ENCODE peak calls at places on chromosomes 2 and 18, in seven cellular contexts. One of them, this sample, is unnamed.

GRCh38 chr2:100675855-100676254 is 113.1 kb downstream of the PDCL3 start:
- DNase-seq in fibroblast of pulmonary artery: no peak
- DNase-seq in body of pancreas: no peak
- DNase-seq in coronary artery: peak; percentile 35
- DNase-seq in hepatocyte: no peak
- DNase-seq in HFFc6: no peak
- DNase-seq in fibroblast of mammary gland: no peak
- DNase-seq in this sample: no peak

GRCh38 chr2:36088716-36089328 is 266.8 kb upstream of the CRIM1 start:
- DNase-seq in fibroblast of pulmonary artery: no peak
- DNase-seq in body of pancreas: peak; percentile 15
- DNase-seq in coronary artery: no peak
- DNase-seq in hepatocyte: no peak
- DNase-seq in HFFc6: no peak
- DNase-seq in fibroblast of mammary gland: no peak
- DNase-seq in this sample: no peak

GRCh38 chr18:9741821-9742541 is 33.9 kb downstream of the RAB31 start:
- DNase-seq in fibroblast of pulmonary artery: peak; percentile 40
- DNase-seq in body of pancreas: no peak
- DNase-seq in coronary artery: peak; percentile 77
- DNase-seq in hepatocyte: no peak
- DNase-seq in HFFc6: no peak
- DNase-seq in fibroblast of mammary gland: peak; percentile 68
- DNase-seq in this sample: peak; percentile 38

GRCh38 chr2:170235860-170236638 is 58.1 kb downstream of the MYO3B start:
- DNase-seq in fibroblast of pulmonary artery: peak; percentile 73
- DNase-seq in body of pancreas: no peak
- DNase-seq in coronary artery: no peak
- DNase-seq in hepatocyte: peak; percentile 76
- DNase-seq in HFFc6: peak; percentile 43
- DNase-seq in fibroblast of mammary gland: peak; percentile 72
- DNase-seq in this sample: peak; percentile 72

GRCh38 chr2:36277146-36277808 is 78.3 kb upstream of the CRIM1 start:
- DNase-seq in fibroblast of pulmonary artery: peak; percentile 85
- DNase-seq in body of pancreas: no peak
- DNase-seq in coronary artery: no peak
- DNase-seq in hepatocyte: no peak
- DNase-seq in HFFc6: peak; percentile 88
- DNase-seq in fibroblast of mammary gland: peak; percentile 84
- DNase-seq in this sample: peak; percentile 44

GRCh38 chr18:57243624-57244179 is 96.8 kb downstream of the BOD1L2 start:
- DNase-seq in fibroblast of pulmonary artery: no peak
- DNase-seq in body of pancreas: no peak
- DNase-seq in coronary artery: no peak
- DNase-seq in hepatocyte: peak; percentile 24
- DNase-seq in HFFc6: no peak
- DNase-seq in fibroblast of mammary gland: no peak
- DNase-seq in this sample: no peak

GRCh38 chr18:68429111-68429510 is 285.8 kb downstream of the TMX3 start:
- DNase-seq in fibroblast of pulmonary artery: no peak
- DNase-seq in body of pancreas: no peak
- DNase-seq in coronary artery: no peak
- DNase-seq in hepatocyte: no peak
- DNase-seq in HFFc6: no peak
- DNase-seq in fibroblast of mammary gland: no peak
- DNase-seq in this sample: no peak

GRCh38 chr2:217685255-217685605 is 317.6 kb downstream of the TNS1 start:
- DNase-seq in fibroblast of pulmonary artery: peak; percentile 84
- DNase-seq in body of pancreas: no peak
- DNase-seq in coronary artery: peak; percentile 85
- DNase-seq in hepatocyte: peak; percentile 92
- DNase-seq in HFFc6: peak; percentile 94
- DNase-seq in fibroblast of mammary gland: peak; percentile 93
- DNase-seq in this sample: no peak

GRCh38 chr2:239605976-239606375 is 205.2 kb upstream of the HDAC4 start:
- DNase-seq in fibroblast of pulmonary artery: no peak
- DNase-seq in body of pancreas: no peak
- DNase-seq in coronary artery: no peak
- DNase-seq in hepatocyte: no peak
- DNase-seq in HFFc6: no peak
- DNase-seq in fibroblast of mammary gland: no peak
- DNase-seq in this sample: no peak

GRCh38 chr2:236343400-236344161 is 79.4 kb upstream of the ASB18 start:
- DNase-seq in fibroblast of pulmonary artery: peak; percentile 85
- DNase-seq in body of pancreas: peak; percentile 70
- DNase-seq in coronary artery: no peak
- DNase-seq in hepatocyte: peak; percentile 82
- DNase-seq in HFFc6: peak; percentile 75
- DNase-seq in fibroblast of mammary gland: peak; percentile 75
- DNase-seq in this sample: peak; percentile 65

GRCh38 chr2:236073867-236074655 is 94.1 kb downstream of the GBX2 start:
- DNase-seq in fibroblast of pulmonary artery: no peak
- DNase-seq in body of pancreas: no peak
- DNase-seq in coronary artery: no peak
- DNase-seq in hepatocyte: no peak
- DNase-seq in HFFc6: no peak
- DNase-seq in fibroblast of mammary gland: no peak
- DNase-seq in this sample: no peak

GRCh38 chr18:12597775-12598174 is 60.1 kb downstream of the SPIRE1 start:
- DNase-seq in fibroblast of pulmonary artery: peak; percentile 88
- DNase-seq in body of pancreas: peak; percentile 68
- DNase-seq in coronary artery: peak; percentile 73
- DNase-seq in hepatocyte: peak; percentile 47
- DNase-seq in HFFc6: peak; percentile 85
- DNase-seq in fibroblast of mammary gland: peak; percentile 81
- DNase-seq in this sample: peak; percentile 79

GRCh38 chr2:134455426-134455825 is 201.6 kb downstream of the MGAT5 start:
- DNase-seq in fibroblast of pulmonary artery: no peak
- DNase-seq in body of pancreas: no peak
- DNase-seq in coronary artery: peak; percentile 70
- DNase-seq in hepatocyte: no peak
- DNase-seq in HFFc6: no peak
- DNase-seq in fibroblast of mammary gland: no peak
- DNase-seq in this sample: no peak

GRCh38 chr2:74037379-74037860 is 52.7 kb downstream of the TET3 start:
- DNase-seq in fibroblast of pulmonary artery: peak; percentile 73
- DNase-seq in body of pancreas: no peak
- DNase-seq in coronary artery: no peak
- DNase-seq in hepatocyte: no peak
- DNase-seq in HFFc6: no peak
- DNase-seq in fibroblast of mammary gland: peak; percentile 20
- DNase-seq in this sample: no peak

GRCh38 chr2:55107428-55107827 is 57.2 kb upstream of the RTN4 start:
- DNase-seq in fibroblast of pulmonary artery: no peak
- DNase-seq in body of pancreas: no peak
- DNase-seq in coronary artery: no peak
- DNase-seq in hepatocyte: no peak
- DNase-seq in HFFc6: peak; percentile 42
- DNase-seq in fibroblast of mammary gland: peak; percentile 27
- DNase-seq in this sample: no peak

DNA sequence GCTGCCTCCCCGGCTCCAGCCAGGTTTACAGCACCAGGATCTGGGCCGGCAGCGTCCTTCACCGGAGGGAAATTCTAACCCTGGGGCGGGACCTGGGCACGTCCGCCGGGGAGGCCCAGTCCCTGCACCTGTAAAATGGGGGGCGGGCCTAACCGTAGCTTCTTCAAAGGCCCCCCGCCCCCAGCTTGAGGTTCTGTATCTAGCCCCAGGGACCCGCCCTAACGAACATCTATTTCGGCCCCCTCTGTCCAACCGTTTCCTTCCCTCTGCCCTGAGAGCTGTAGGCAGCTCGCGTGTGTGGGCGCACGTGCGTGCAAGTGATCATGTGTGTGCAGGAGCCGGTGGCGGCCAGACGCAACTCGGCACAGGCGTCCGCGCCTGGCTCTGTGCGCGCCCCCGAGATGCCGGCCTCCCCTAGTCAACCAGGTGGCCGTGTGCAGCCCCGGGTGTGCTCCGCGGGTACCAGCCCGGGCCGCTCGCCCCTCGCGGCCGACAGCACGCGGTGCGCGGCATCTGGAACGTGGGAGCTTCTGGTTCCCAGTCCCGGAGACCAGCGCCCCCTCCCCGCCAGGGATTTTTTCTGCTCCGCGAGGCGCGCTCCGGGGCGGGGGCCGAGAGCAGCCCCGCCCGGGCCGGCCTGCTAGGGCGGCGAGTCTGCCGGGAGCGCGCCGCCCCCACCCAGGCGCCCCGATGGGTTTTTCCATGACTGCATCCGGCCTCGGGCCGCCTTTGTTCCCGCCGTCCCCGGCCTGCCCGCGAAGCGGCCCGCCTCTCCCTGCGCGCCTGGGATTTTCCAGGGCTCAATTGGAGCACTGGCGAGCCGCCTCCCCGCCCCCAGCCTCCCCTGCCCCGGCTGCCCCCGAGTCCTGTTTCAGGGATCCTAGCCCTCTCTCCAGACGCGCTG is 21.2 kb downstream of the TEX44 start:
- DNase-seq in fibroblast of pulmonary artery: peak; percentile 82
- DNase-seq in body of pancreas: peak; percentile 80
- DNase-seq in coronary artery: peak; percentile 96
- DNase-seq in hepatocyte: peak; percentile 95
- DNase-seq in HFFc6: peak; percentile 68
- DNase-seq in fibroblast of mammary gland: peak; percentile 75
- DNase-seq in this sample: peak; percentile 93
- TF ChIP-seq CTCF in fibroblast of pulmonary artery: no peak
- TF ChIP-seq CTCF in body of pancreas: peak; percentile 25
- TF ChIP-seq CTCF in coronary artery: no peak
- TF ChIP-seq CTCF in hepatocyte: peak; percentile 30
- TF ChIP-seq CTCF in HFFc6: peak; percentile 74
- TF ChIP-seq CTCF in fibroblast of mammary gland: no peak
- TF ChIP-seq CTCF in this sample: peak; percentile 31

GRCh38 chr2:182650704-182651103 is 65.4 kb upstream of the DNAJC10 start:
- DNase-seq in fibroblast of pulmonary artery: peak; percentile 87
- DNase-seq in body of pancreas: no peak
- DNase-seq in coronary artery: no peak
- DNase-seq in hepatocyte: peak; percentile 23
- DNase-seq in HFFc6: peak; percentile 60
- DNase-seq in fibroblast of mammary gland: peak; percentile 79
- DNase-seq in this sample: peak; percentile 67

GRCh38 chr2:182647499-182647787 is 68.6 kb upstream of the DNAJC10 start:
- DNase-seq in fibroblast of pulmonary artery: no peak
- DNase-seq in body of pancreas: no peak
- DNase-seq in coronary artery: no peak
- DNase-seq in hepatocyte: no peak
- DNase-seq in HFFc6: no peak
- DNase-seq in fibroblast of mammary gland: no peak
- DNase-seq in this sample: no peak

GRCh38 chr2:182652326-182652725 is 63.7 kb upstream of the DNAJC10 start:
- DNase-seq in fibroblast of pulmonary artery: no peak
- DNase-seq in body of pancreas: no peak
- DNase-seq in coronary artery: no peak
- DNase-seq in hepatocyte: no peak
- DNase-seq in HFFc6: no peak
- DNase-seq in fibroblast of mammary gland: no peak
- DNase-seq in this sample: no peak

GRCh38 chr2:182646763-182647498 is 69.1 kb upstream of the DNAJC10 start:
- DNase-seq in fibroblast of pulmonary artery: no peak
- DNase-seq in body of pancreas: no peak
- DNase-seq in coronary artery: no peak
- DNase-seq in hepatocyte: no peak
- DNase-seq in HFFc6: no peak
- DNase-seq in fibroblast of mammary gland: no peak
- DNase-seq in this sample: no peak

GRCh38 chr2:182649316-182649715 is 66.7 kb upstream of the DNAJC10 start:
- DNase-seq in fibroblast of pulmonary artery: peak; percentile 71
- DNase-seq in body of pancreas: no peak
- DNase-seq in coronary artery: no peak
- DNase-seq in hepatocyte: peak; percentile 56
- DNase-seq in HFFc6: peak; percentile 15
- DNase-seq in fibroblast of mammary gland: peak; percentile 49
- DNase-seq in this sample: peak; percentile 49
- TF ChIP-seq CTCF in fibroblast of pulmonary artery: peak; percentile 67
- TF ChIP-seq CTCF in body of pancreas: peak; percentile 28
- TF ChIP-seq CTCF in coronary artery: peak; percentile 23
- TF ChIP-seq CTCF in hepatocyte: peak; percentile 72
- TF ChIP-seq CTCF in HFFc6: peak; percentile 77
- TF ChIP-seq CTCF in fibroblast of mammary gland: peak; percentile 60
- TF ChIP-seq CTCF in this sample: peak; percentile 34

DNA sequence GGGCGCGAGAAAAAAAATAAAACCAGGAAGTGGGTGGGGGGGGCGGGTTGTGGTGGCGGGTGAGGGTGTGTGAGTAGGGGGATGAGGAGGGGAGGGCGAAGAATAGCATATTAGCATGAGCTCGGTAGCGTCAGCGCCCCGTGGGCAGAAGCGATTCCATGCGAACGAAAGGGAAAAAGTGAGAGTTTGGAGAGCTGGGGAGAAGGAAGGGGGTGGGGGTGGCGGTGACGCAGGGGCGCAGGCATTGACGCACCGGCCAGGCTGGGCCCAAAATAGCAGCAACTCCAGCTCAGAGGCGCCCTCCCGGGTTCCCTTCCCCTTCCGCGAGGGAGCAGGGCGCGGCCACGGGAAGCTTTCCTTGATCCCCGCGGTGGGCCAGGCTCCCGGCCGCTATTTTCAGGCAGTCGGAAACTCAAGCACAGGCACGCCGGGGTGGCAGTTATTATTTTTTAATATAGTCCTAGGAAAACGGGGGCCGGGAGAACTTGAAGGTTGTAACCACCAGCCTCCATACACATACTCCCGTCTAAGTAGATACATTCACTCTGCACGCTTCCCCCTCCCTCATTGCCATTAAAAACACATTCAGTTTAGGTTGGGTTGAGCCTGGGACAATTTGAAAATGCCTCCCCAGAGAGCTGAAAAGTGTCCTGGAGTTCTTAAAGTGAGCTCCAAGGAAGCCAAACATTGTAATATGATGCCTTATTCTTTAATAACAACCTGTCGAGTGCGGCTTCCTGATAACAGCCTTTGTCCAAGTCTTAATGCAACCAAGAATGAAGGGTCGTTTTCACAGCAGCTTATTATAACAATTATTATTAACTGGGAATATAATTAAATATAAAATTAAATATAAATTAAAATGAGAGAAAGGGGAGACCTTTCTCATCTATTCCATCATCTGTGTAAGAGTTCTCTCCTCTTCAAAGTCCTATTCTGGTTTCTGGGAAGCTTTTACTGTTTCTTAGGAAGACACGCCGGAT is 2.3 kb upstream of the NR4A2 start:
- DNase-seq in fibroblast of pulmonary artery: peak; percentile 97
- DNase-seq in body of pancreas: peak; percentile 89
- DNase-seq in coronary artery: peak; percentile 98
- DNase-seq in hepatocyte: peak; percentile 91
- DNase-seq in HFFc6: peak; percentile 85
- DNase-seq in fibroblast of mammary gland: peak; percentile 94
- DNase-seq in this sample: peak; percentile 90
- TF ChIP-seq CTCF in fibroblast of pulmonary artery: no peak
- TF ChIP-seq CTCF in body of pancreas: no peak
- TF ChIP-seq CTCF in coronary artery: no peak
- TF ChIP-seq CTCF in hepatocyte: no peak
- TF ChIP-seq CTCF in HFFc6: peak; percentile 42
- TF ChIP-seq CTCF in fibroblast of mammary gland: no peak
- TF ChIP-seq CTCF in this sample: no peak

DNA sequence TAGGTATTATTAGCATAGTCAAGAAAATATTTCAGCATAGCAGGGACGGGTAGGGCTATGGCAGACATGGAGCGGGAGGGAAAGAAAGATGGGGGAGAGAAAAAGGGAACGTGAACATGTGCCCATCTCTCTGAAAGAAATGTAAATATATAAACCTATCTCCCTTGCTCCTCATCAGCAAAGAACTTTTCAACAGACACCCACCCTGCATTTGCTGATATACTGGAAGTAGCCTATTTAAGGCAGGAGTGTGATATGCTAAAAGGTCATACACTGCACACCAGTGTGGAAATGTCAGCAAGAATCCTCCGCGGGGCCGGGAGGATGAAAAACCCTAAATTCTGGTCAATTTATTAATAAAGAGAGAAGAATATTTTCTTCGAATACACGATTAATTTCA is 1.7 kb downstream of the MBOAT2 start:
- DNase-seq in fibroblast of pulmonary artery: no peak
- DNase-seq in body of pancreas: no peak
- DNase-seq in coronary artery: no peak
- DNase-seq in hepatocyte: no peak
- DNase-seq in HFFc6: no peak
- DNase-seq in fibroblast of mammary gland: no peak
- DNase-seq in this sample: no peak
- TF ChIP-seq CTCF in fibroblast of pulmonary artery: no peak
- TF ChIP-seq CTCF in body of pancreas: no peak
- TF ChIP-seq CTCF in coronary artery: no peak
- TF ChIP-seq CTCF in hepatocyte: no peak
- TF ChIP-seq CTCF in HFFc6: no peak
- TF ChIP-seq CTCF in fibroblast of mammary gland: no peak
- TF ChIP-seq CTCF in this sample: no peak